ENCODE peak calls at places on chromosomes 6 and 20, in nine cellular contexts. One of them, this sample, is unnamed. For H3K4me1, the result is how much of the 10 kb centered on the place peaks cover.

GRCh38 chr6:10421508-10422281 is 6.8 kb upstream of the TFAP2A start:
- DNase-seq in right atrium auricular region: no peak
- DNase-seq in psoas muscle: no peak
- DNase-seq in adrenal gland: no peak
- DNase-seq in IMR-90: no peak
- DNase-seq in A549: no peak
- DNase-seq in H1: peak
- DNase-seq in GM12878: no peak
- DNase-seq in tibial nerve: no peak
- DNase-seq in this sample: no peak

GRCh38 chr6:39152247-39152646 is 37.3 kb upstream of the SAYSD1 start:
- DNase-seq in tibial nerve: no peak
- DNase-seq in A549: no peak
- DNase-seq in H1: no peak
- DNase-seq in IMR-90: no peak
- DNase-seq in right atrium auricular region: no peak
- DNase-seq in adrenal gland: no peak
- DNase-seq in psoas muscle: no peak
- DNase-seq in GM12878: no peak
- DNase-seq in this sample: no peak

GRCh38 chr6:124234806-124235205 is 431.1 kb downstream of the NKAIN2 start:
- DNase-seq in H1: no peak
- DNase-seq in tibial nerve: no peak
- DNase-seq in psoas muscle: no peak
- DNase-seq in right atrium auricular region: no peak
- DNase-seq in A549: no peak
- DNase-seq in adrenal gland: no peak
- DNase-seq in GM12878: no peak
- DNase-seq in IMR-90: no peak
- DNase-seq in this sample: no peak

GRCh38 chr20:50136822-50137599 is 16.5 kb downstream of the PEDS1 start:
- DNase-seq in GM12878: no peak
- DNase-seq in IMR-90: peak
- DNase-seq in H1: no peak
- DNase-seq in right atrium auricular region: no peak
- DNase-seq in adrenal gland: no peak
- DNase-seq in tibial nerve: no peak
- DNase-seq in psoas muscle: no peak
- DNase-seq in A549: no peak
- DNase-seq in this sample: no peak

GRCh38 chr20:50399003-50399916 is 110.9 kb upstream of the PTPN1 start:
- DNase-seq in psoas muscle: peak
- DNase-seq in tibial nerve: no peak
- DNase-seq in adrenal gland: peak
- DNase-seq in H1: no peak
- DNase-seq in IMR-90: peak
- DNase-seq in A549: no peak
- DNase-seq in GM12878: no peak
- DNase-seq in right atrium auricular region: peak
- DNase-seq in this sample: no peak

GRCh38 chr20:1567392-1568165 is 10.1 kb upstream of the SIRPD start:
- DNase-seq in adrenal gland: no peak
- DNase-seq in IMR-90: peak
- DNase-seq in GM12878: no peak
- DNase-seq in right atrium auricular region: no peak
- DNase-seq in H1: no peak
- DNase-seq in A549: no peak
- DNase-seq in tibial nerve: no peak
- DNase-seq in psoas muscle: no peak
- DNase-seq in this sample: no peak

GRCh38 chr20:46311039-46311650 is 2.8 kb upstream of the CDH22 start:
- DNase-seq in A549: no peak
- DNase-seq in right atrium auricular region: no peak
- DNase-seq in tibial nerve: no peak
- DNase-seq in H1: no peak
- DNase-seq in IMR-90: no peak
- DNase-seq in psoas muscle: no peak
- DNase-seq in adrenal gland: no peak
- DNase-seq in GM12878: no peak
- DNase-seq in this sample: no peak

GRCh38 chr6:22435151-22435550 is 134.2 kb upstream of the HDGFL1 start:
- DNase-seq in H1: no peak
- DNase-seq in A549: no peak
- DNase-seq in psoas muscle: no peak
- DNase-seq in adrenal gland: no peak
- DNase-seq in right atrium auricular region: no peak
- DNase-seq in GM12878: no peak
- DNase-seq in IMR-90: no peak
- DNase-seq in tibial nerve: no peak
- DNase-seq in this sample: no peak

GRCh38 chr20:24816907-24817306 is 132.2 kb upstream of the CST7 start:
- DNase-seq in right atrium auricular region: no peak
- DNase-seq in IMR-90: no peak
- DNase-seq in tibial nerve: no peak
- DNase-seq in H1: no peak
- DNase-seq in adrenal gland: no peak
- DNase-seq in psoas muscle: no peak
- DNase-seq in A549: no peak
- DNase-seq in GM12878: no peak
- DNase-seq in this sample: no peak

GRCh38 chr20:62122659-62123449 is 579 bp downstream of the LSM14B start:
- DNase-seq in right atrium auricular region: no peak
- DNase-seq in tibial nerve: no peak
- DNase-seq in psoas muscle: peak
- DNase-seq in adrenal gland: peak
- DNase-seq in IMR-90: no peak
- DNase-seq in H1: no peak
- DNase-seq in A549: no peak
- DNase-seq in GM12878: no peak
- DNase-seq in this sample: peak

GRCh38 chr6:17035257-17035757 is 66.5 kb upstream of the STMND1 start:
- DNase-seq in H1: no peak
- DNase-seq in adrenal gland: no peak
- DNase-seq in IMR-90: no peak
- DNase-seq in psoas muscle: no peak
- DNase-seq in tibial nerve: no peak
- DNase-seq in right atrium auricular region: no peak
- DNase-seq in GM12878: no peak
- DNase-seq in A549: no peak
- DNase-seq in this sample: no peak

GRCh38 chr6:91864911-91865310 is 1278.0 kb upstream of the MAP3K7 start:
- DNase-seq in psoas muscle: no peak
- DNase-seq in GM12878: no peak
- DNase-seq in adrenal gland: no peak
- DNase-seq in A549: no peak
- DNase-seq in right atrium auricular region: no peak
- DNase-seq in tibial nerve: no peak
- DNase-seq in IMR-90: no peak
- DNase-seq in H1: no peak
- DNase-seq in this sample: no peak
- TF ChIP-seq CTCF in psoas muscle: no peak
- TF ChIP-seq CTCF in GM12878: no peak
- TF ChIP-seq CTCF in adrenal gland: no peak
- TF ChIP-seq CTCF in A549: no peak
- TF ChIP-seq CTCF in right atrium auricular region: no peak
- TF ChIP-seq CTCF in tibial nerve: no peak
- TF ChIP-seq CTCF in IMR-90: no peak
- TF ChIP-seq CTCF in H1: no peak
- TF ChIP-seq CTCF in this sample: no peak

GRCh38 chr6:37127961-37128862 is 41.7 kb upstream of the PIM1 start:
- DNase-seq in IMR-90: peak
- DNase-seq in tibial nerve: no peak
- DNase-seq in right atrium auricular region: no peak
- DNase-seq in adrenal gland: no peak
- DNase-seq in GM12878: no peak
- DNase-seq in A549: no peak
- DNase-seq in psoas muscle: no peak
- DNase-seq in H1: no peak
- DNase-seq in this sample: peak
- H3K4me1 ChIP-seq in IMR-90: under half
- H3K4me1 ChIP-seq in tibial nerve: under half
- H3K4me1 ChIP-seq in right atrium auricular region: under half
- H3K4me1 ChIP-seq in adrenal gland: under half
- H3K4me1 ChIP-seq in GM12878: under half
- H3K4me1 ChIP-seq in A549: half or more
- H3K4me1 ChIP-seq in psoas muscle: under half
- H3K4me1 ChIP-seq in H1: under half
- H3K4me1 ChIP-seq in this sample: under half

DNA sequence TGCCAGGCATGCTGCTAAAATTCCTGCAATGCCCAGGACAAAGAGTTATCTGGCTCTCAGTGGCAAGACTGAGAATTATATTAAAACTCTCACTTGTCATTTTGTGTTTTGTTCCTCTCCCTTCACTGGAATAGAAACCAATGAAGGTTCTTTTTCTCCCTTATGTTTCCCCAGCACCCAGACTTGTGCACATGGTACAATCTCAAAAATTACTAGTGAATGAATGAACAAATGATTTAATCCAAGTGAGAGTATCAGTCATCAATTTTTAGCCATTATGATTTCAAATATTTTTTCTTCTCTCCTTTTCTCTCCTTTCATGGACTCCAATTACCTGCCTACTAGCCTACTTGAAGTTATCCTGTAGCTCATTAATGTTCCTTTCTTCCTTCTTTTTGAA is 70.1 kb downstream of the BCAS1 start:
- DNase-seq in psoas muscle: no peak
- DNase-seq in H1: no peak
- DNase-seq in IMR-90: no peak
- DNase-seq in tibial nerve: no peak
- DNase-seq in adrenal gland: no peak
- DNase-seq in A549: no peak
- DNase-seq in GM12878: no peak
- DNase-seq in right atrium auricular region: no peak
- DNase-seq in this sample: no peak
- TF ChIP-seq CTCF in psoas muscle: no peak
- TF ChIP-seq CTCF in H1: no peak
- TF ChIP-seq CTCF in IMR-90: no peak
- TF ChIP-seq CTCF in tibial nerve: no peak
- TF ChIP-seq CTCF in adrenal gland: no peak
- TF ChIP-seq CTCF in A549: no peak
- TF ChIP-seq CTCF in GM12878: no peak
- TF ChIP-seq CTCF in right atrium auricular region: no peak
- TF ChIP-seq CTCF in this sample: no peak

GRCh38 chr6:144336900-144337299 is 51.8 kb downstream of the UTRN start:
- DNase-seq in tibial nerve: no peak
- DNase-seq in H1: peak
- DNase-seq in right atrium auricular region: no peak
- DNase-seq in psoas muscle: no peak
- DNase-seq in A549: no peak
- DNase-seq in adrenal gland: no peak
- DNase-seq in IMR-90: no peak
- DNase-seq in GM12878: no peak
- DNase-seq in this sample: no peak

GRCh38 chr6:144338951-144339681 is 54.0 kb downstream of the UTRN start:
- DNase-seq in IMR-90: no peak
- DNase-seq in GM12878: no peak
- DNase-seq in tibial nerve: no peak
- DNase-seq in A549: no peak
- DNase-seq in adrenal gland: no peak
- DNase-seq in psoas muscle: no peak
- DNase-seq in H1: no peak
- DNase-seq in right atrium auricular region: no peak
- DNase-seq in this sample: no peak

GRCh38 chr6:144339859-144340452 is 54.8 kb downstream of the UTRN start:
- DNase-seq in right atrium auricular region: no peak
- DNase-seq in A549: no peak
- DNase-seq in adrenal gland: no peak
- DNase-seq in IMR-90: no peak
- DNase-seq in psoas muscle: no peak
- DNase-seq in H1: no peak
- DNase-seq in GM12878: no peak
- DNase-seq in tibial nerve: no peak
- DNase-seq in this sample: no peak

GRCh38 chr6:144340541-144341371 is 55.6 kb downstream of the UTRN start:
- DNase-seq in IMR-90: no peak
- DNase-seq in psoas muscle: no peak
- DNase-seq in adrenal gland: no peak
- DNase-seq in A549: no peak
- DNase-seq in GM12878: no peak
- DNase-seq in right atrium auricular region: no peak
- DNase-seq in tibial nerve: no peak
- DNase-seq in H1: no peak
- DNase-seq in this sample: no peak

GRCh38 chr6:144338474-144338873 is 53.3 kb downstream of the UTRN start:
- DNase-seq in IMR-90: no peak
- DNase-seq in right atrium auricular region: no peak
- DNase-seq in adrenal gland: no peak
- DNase-seq in GM12878: no peak
- DNase-seq in H1: no peak
- DNase-seq in tibial nerve: no peak
- DNase-seq in A549: no peak
- DNase-seq in psoas muscle: no peak
- DNase-seq in this sample: no peak
- H3K4me1 ChIP-seq in IMR-90: under half
- H3K4me1 ChIP-seq in right atrium auricular region: half or more
- H3K4me1 ChIP-seq in adrenal gland: under half
- H3K4me1 ChIP-seq in GM12878: under half
- H3K4me1 ChIP-seq in H1: under half
- H3K4me1 ChIP-seq in tibial nerve: half or more
- H3K4me1 ChIP-seq in A549: under half
- H3K4me1 ChIP-seq in psoas muscle: half or more
- H3K4me1 ChIP-seq in this sample: under half

DNA sequence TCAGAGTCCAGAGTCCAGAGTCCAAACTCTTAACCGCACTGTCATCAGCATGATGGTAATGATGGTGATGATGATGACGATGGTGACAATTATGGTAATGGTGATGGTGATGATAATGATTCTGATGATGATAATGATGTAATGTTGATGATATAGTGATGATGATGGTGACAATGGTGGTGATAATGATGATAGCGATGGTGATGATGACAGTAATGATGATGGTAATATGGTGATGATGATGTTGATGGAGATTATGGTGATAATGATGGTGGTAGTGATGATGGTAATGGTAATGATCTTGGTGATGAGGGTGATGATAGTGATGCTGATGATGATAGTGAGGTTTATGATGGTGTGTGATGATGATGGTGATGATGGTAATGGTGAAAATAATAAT is 367.8 kb upstream of the CDH4 start:
- DNase-seq in H1: no peak
- DNase-seq in adrenal gland: no peak
- DNase-seq in A549: no peak
- DNase-seq in IMR-90: no peak
- DNase-seq in right atrium auricular region: no peak
- DNase-seq in GM12878: no peak
- DNase-seq in psoas muscle: no peak
- DNase-seq in tibial nerve: no peak
- DNase-seq in this sample: no peak
- TF ChIP-seq CTCF in H1: no peak
- TF ChIP-seq CTCF in adrenal gland: no peak
- TF ChIP-seq CTCF in A549: no peak
- TF ChIP-seq CTCF in IMR-90: no peak
- TF ChIP-seq CTCF in right atrium auricular region: no peak
- TF ChIP-seq CTCF in GM12878: no peak
- TF ChIP-seq CTCF in psoas muscle: no peak
- TF ChIP-seq CTCF in tibial nerve: no peak
- TF ChIP-seq CTCF in this sample: no peak

GRCh38 chr6:137952247-137952646 is 85.2 kb downstream of the TNFAIP3 start:
- DNase-seq in tibial nerve: no peak
- DNase-seq in H1: no peak
- DNase-seq in A549: no peak
- DNase-seq in GM12878: no peak
- DNase-seq in right atrium auricular region: no peak
- DNase-seq in psoas muscle: no peak
- DNase-seq in adrenal gland: no peak
- DNase-seq in IMR-90: no peak
- DNase-seq in this sample: no peak
- H3K4me1 ChIP-seq in tibial nerve: under half
- H3K4me1 ChIP-seq in H1: under half
- H3K4me1 ChIP-seq in A549: under half
- H3K4me1 ChIP-seq in GM12878: under half
- H3K4me1 ChIP-seq in right atrium auricular region: under half
- H3K4me1 ChIP-seq in psoas muscle: under half
- H3K4me1 ChIP-seq in adrenal gland: under half
- H3K4me1 ChIP-seq in IMR-90: under half
- H3K4me1 ChIP-seq in this sample: under half

GRCh38 chr6:43532201-43532600 is 15.3 kb downstream of the POLR1C start:
- DNase-seq in H1: no peak
- DNase-seq in tibial nerve: no peak
- DNase-seq in adrenal gland: no peak
- DNase-seq in GM12878: no peak
- DNase-seq in IMR-90: peak
- DNase-seq in A549: no peak
- DNase-seq in psoas muscle: no peak
- DNase-seq in right atrium auricular region: no peak
- DNase-seq in this sample: no peak
- TF ChIP-seq CTCF in H1: no peak
- TF ChIP-seq CTCF in tibial nerve: no peak
- TF ChIP-seq CTCF in adrenal gland: no peak
- TF ChIP-seq CTCF in GM12878: no peak
- TF ChIP-seq CTCF in IMR-90: no peak
- TF ChIP-seq CTCF in A549: no peak
- TF ChIP-seq CTCF in psoas muscle: no peak
- TF ChIP-seq CTCF in right atrium auricular region: no peak
- TF ChIP-seq CTCF in this sample: no peak